ENCODE peak calls at places on chromosomes 11 and 22, in eight cellular contexts. H, G, I, M, K, S, R and X are unnamed samples.

GRCh38 chr22:44540756-44541670 is 43.0 kb upstream of the RTL6 start:
- DNase-seq in H (no peak), G (no peak), I (no peak), M (no peak), K (no peak), S (no peak), R (no peak), X (no peak)

GRCh38 chr11:128716231-128716630 is 22.4 kb downstream of the FLI1 start:
- DNase-seq in H (no peak), G (no peak), I (no peak), M (peak), K (no peak), S (no peak), R (no peak), X (no peak)

GRCh38 chr11:64430570-64430969 is 71.6 kb downstream of the RPS6KA4 start:
- DNase-seq in H (no peak), G (no peak), I (no peak), M (no peak), K (no peak), S (no peak), R (no peak), X (no peak)

GRCh38 chr11:125797641-125798040 is 9.7 kb downstream of the PATE3 start:
- DNase-seq in H (no peak), G (no peak), I (no peak), M (no peak), K (no peak), S (peak), R (no peak), X (no peak)

GRCh38 chr22:49657275-49657973 is 170.2 kb downstream of the BRD1 start:
- DNase-seq in H (peak), G (no peak), I (peak), M (no peak), K (peak), S (no peak), R (peak), X (no peak)

GRCh38 chr11:119356349-119357031 is 10.0 kb upstream of the MFRP start:
- DNase-seq in H (peak), G (peak), I (peak), M (peak), K (peak), S (peak), R (peak), X (no peak)

GRCh38 chr11:45457649-45458048 is 171.5 kb upstream of the SYT13 start:
- DNase-seq in H (no peak), G (no peak), I (no peak), M (peak), K (no peak), S (no peak), R (no peak), X (peak)

GRCh38 chr22:22520667-22521602 is 865 bp upstream of the ZNF280A start:
- DNase-seq in H (no peak), G (no peak), I (no peak), M (no peak), K (no peak), S (no peak), R (peak), X (no peak)

GRCh38 chr11:74684661-74685060 is 46.6 kb downstream of the CHRDL2 start:
- DNase-seq in H (peak), G (no peak), I (no peak), M (no peak), K (no peak), S (no peak), R (no peak), X (no peak)

GRCh38 chr22:21927174-21927823 is 25.3 kb downstream of the PPM1F start:
- DNase-seq in H (no peak), G (no peak), I (no peak), M (no peak), K (no peak), S (no peak), R (no peak), X (no peak)

GRCh38 chr11:14386895-14387480 is 28.0 kb upstream of the RRAS2 start:
- DNase-seq in H (no peak), G (peak), I (no peak), M (peak), K (no peak), S (peak), R (peak), X (no peak)

GRCh38 chr11:93541884-93542752 is 1.1 kb downstream of the SMCO4 start:
- DNase-seq in H (peak), G (peak), I (peak), M (peak), K (peak), S (peak), R (peak), X (no peak)

GRCh38 chr11:134560566-134561347 is 148.7 kb upstream of the B3GAT1 start:
- DNase-seq in H (no peak), G (peak), I (peak), M (no peak), K (no peak), S (no peak), R (no peak), X (no peak)

GRCh38 chr11:45374130-45374529 is 88.0 kb upstream of the SYT13 start:
- DNase-seq in H (no peak), G (no peak), I (no peak), M (no peak), K (no peak), S (no peak), R (no peak), X (no peak)

GRCh38 chr11:64437426-64437825 is 78.5 kb downstream of the RPS6KA4 start:
- DNase-seq in H (no peak), G (no peak), I (no peak), M (no peak), K (no peak), S (no peak), R (no peak), X (peak)

GRCh38 chr22:25156736-25157135 is 42.9 kb upstream of the CRYBB3 start:
- DNase-seq in H (no peak), G (no peak), I (no peak), M (no peak), K (no peak), S (no peak), R (no peak), X (no peak)

GRCh38 chr22:33073989-33074391 is 15.8 kb upstream of the SYN3 start:
- DNase-seq in H (no peak), G (no peak), I (no peak), M (no peak), K (no peak), S (no peak), R (no peak), X (peak)

GRCh38 chr22:40721266-40721665 is 42.0 kb downstream of the MCHR1 start:
- DNase-seq in H (no peak), G (peak), I (no peak), M (peak), K (no peak), S (peak), R (no peak), X (no peak)

GRCh38 chr11:121473064-121473777 is 20.5 kb upstream of the SORL1-AS1 start:
- DNase-seq in H (no peak), G (no peak), I (no peak), M (peak), K (no peak), S (no peak), R (no peak), X (no peak)

GRCh38 chr11:121469910-121470309 is 17.1 kb upstream of the SORL1-AS1 start:
- DNase-seq in H (no peak), G (no peak), I (no peak), M (no peak), K (no peak), S (no peak), R (no peak), X (no peak)

GRCh38 chr11:121472310-121472709 is 19.5 kb upstream of the SORL1-AS1 start:
- DNase-seq in H (no peak), G (no peak), I (no peak), M (no peak), K (no peak), S (no peak), R (no peak), X (no peak)

GRCh38 chr11:121467965-121468364 is 15.2 kb upstream of the SORL1-AS1 start:
- DNase-seq in H (peak), G (no peak), I (peak), M (no peak), K (no peak), S (no peak), R (no peak), X (no peak)

GRCh38 chr11:121471167-121471566 is 18.4 kb upstream of the SORL1-AS1 start:
- DNase-seq in H (no peak), G (no peak), I (no peak), M (no peak), K (no peak), S (no peak), R (no peak), X (no peak)
- TF ChIP-seq CTCF in H (no peak), G (no peak), I (no peak), M (no peak), K (no peak), S (no peak), R (no peak), X (no peak)

GRCh38 chr11:43903086-43903485 is 22.5 kb downstream of the ALKBH3 start:
- DNase-seq in H (no peak), G (no peak), I (no peak), M (no peak), K (no peak), S (no peak), R (no peak), X (no peak)
- H3K27ac ChIP-seq in H (no peak), G (no peak), I (no peak), M (no peak), K (no peak), S (no peak), R (no peak), X (no peak)

GRCh38 chr22:27982106-27982505 is 63.0 kb upstream of the PITPNB start:
- DNase-seq in H (no peak), G (no peak), I (no peak), M (no peak), K (no peak), S (peak), R (no peak), X (no peak)

GRCh38 chr22:27978317-27978716 is 59.3 kb upstream of the PITPNB start:
- DNase-seq in H (no peak), G (no peak), I (no peak), M (no peak), K (no peak), S (no peak), R (no peak), X (no peak)

GRCh38 chr22:27978875-27979274 is 59.8 kb upstream of the PITPNB start:
- DNase-seq in H (no peak), G (no peak), I (no peak), M (no peak), K (no peak), S (no peak), R (no peak), X (no peak)

GRCh38 chr22:27982630-27983180 is 63.6 kb upstream of the PITPNB start:
- DNase-seq in H (no peak), G (no peak), I (no peak), M (no peak), K (no peak), S (peak), R (no peak), X (no peak)

GRCh38 chr22:27980424-27981148 is 61.5 kb upstream of the PITPNB start:
- DNase-seq in H (no peak), G (peak), I (no peak), M (no peak), K (no peak), S (peak), R (no peak), X (no peak)
- TF ChIP-seq CTCF in H (no peak), G (no peak), I (no peak), M (no peak), K (no peak), S (no peak), R (no peak), X (no peak)

DNA sequence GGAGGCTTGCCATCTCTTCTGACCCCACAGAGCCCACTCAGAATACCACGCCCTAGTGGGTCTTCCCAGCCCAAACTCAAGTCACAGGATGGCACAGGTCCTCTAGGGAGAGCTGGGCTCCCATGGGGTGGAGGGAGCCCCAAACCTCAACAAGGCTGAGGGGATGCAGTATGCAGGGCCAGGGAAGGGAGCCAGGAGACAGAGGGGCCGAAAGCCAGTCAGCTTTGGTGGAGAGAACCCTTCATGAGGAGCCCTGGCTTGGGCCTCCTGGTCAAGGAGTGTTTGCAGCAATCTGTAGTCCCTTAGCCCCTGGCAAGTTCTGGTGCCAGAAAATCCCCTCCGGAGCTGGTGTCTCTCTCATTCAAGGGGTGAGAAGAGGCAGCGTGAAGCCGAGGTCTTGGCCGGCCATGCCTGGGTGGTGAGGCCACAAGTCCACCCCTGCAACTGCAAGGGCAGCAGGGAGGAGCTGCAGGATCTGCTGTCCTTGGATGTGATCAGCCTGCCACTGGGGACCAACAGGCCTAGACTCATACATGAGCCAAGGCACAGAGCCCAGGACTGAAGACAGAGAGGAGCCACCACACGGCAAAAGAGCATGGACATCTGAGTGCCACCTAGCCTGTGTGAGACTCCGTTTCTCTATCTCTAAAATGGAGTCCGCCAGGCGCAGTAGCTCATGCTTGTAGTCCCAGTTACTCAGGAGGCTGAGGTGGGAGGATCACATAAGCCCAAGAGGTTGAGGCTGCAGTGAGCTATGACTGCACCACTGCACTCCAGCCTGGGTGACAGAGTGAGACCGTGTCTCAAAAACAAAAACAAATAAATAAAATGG is 24.1 kb downstream of the NEAT1 start:
- DNase-seq in H (peak), G (no peak), I (peak), M (peak), K (peak), S (no peak), R (peak), X (no peak)
- H3K27ac ChIP-seq in H (peak), G (no peak), I (peak), M (no peak), K (peak), S (no peak), R (peak), X (peak)

GRCh38 chr11:6321961-6322362 is 1.7 kb upstream of the CAVIN3 start:
- DNase-seq in H (no peak), G (peak), I (no peak), M (peak), K (no peak), S (no peak), R (no peak), X (peak)

GRCh38 chr11:6321356-6321755 is 1.1 kb upstream of the CAVIN3 start:
- DNase-seq in H (no peak), G (no peak), I (no peak), M (no peak), K (no peak), S (no peak), R (no peak), X (no peak)

GRCh38 chr11:6320411-6321207 is at the start of gene CAVIN3:
- DNase-seq in H (peak), G (peak), I (peak), M (peak), K (peak), S (peak), R (peak), X (peak)

GRCh38 chr11:6319001-6319878 is 1.1 kb downstream of the CAVIN3 start:
- DNase-seq in H (peak), G (peak), I (peak), M (peak), K (peak), S (peak), R (peak), X (no peak)

GRCh38 chr11:6319879-6320410 is 356 bp downstream of the CAVIN3 start:
- DNase-seq in H (peak), G (peak), I (peak), M (peak), K (peak), S (peak), R (peak), X (peak)
- TF ChIP-seq CTCF in H (no peak), G (no peak), I (no peak), M (no peak), K (no peak), S (no peak), R (no peak), X (no peak)

GRCh38 chr11:270451-271208 is 7.6 kb upstream of the NLRP6 start:
- DNase-seq in H (no peak), G (no peak), I (no peak), M (no peak), K (peak), S (peak), R (no peak), X (no peak)

GRCh38 chr11:272195-272930 is 5.8 kb upstream of the NLRP6 start:
- DNase-seq in H (no peak), G (no peak), I (no peak), M (no peak), K (no peak), S (peak), R (no peak), X (no peak)

GRCh38 chr11:272931-273198 is 5.3 kb upstream of the NLRP6 start:
- DNase-seq in H (no peak), G (no peak), I (no peak), M (no peak), K (no peak), S (no peak), R (no peak), X (no peak)

GRCh38 chr11:269146-269890 is 8.9 kb upstream of the NLRP6 start:
- DNase-seq in H (no peak), G (no peak), I (peak), M (no peak), K (no peak), S (peak), R (no peak), X (no peak)

GRCh38 chr11:271316-271715 is 6.9 kb upstream of the NLRP6 start:
- DNase-seq in H (no peak), G (no peak), I (no peak), M (no peak), K (peak), S (peak), R (no peak), X (no peak)
- H3K27ac ChIP-seq in H (no peak), G (no peak), I (no peak), M (no peak), K (no peak), S (no peak), R (no peak), X (no peak)

GRCh38 chr22:27405672-27406388 is 395.7 kb downstream of the MN1 start:
- DNase-seq in H (no peak), G (peak), I (peak), M (peak), K (peak), S (peak), R (peak), X (peak)
- TF ChIP-seq CTCF in H (peak), G (peak), I (peak), M (peak), K (peak), S (peak), R (peak), X (peak)

DNA sequence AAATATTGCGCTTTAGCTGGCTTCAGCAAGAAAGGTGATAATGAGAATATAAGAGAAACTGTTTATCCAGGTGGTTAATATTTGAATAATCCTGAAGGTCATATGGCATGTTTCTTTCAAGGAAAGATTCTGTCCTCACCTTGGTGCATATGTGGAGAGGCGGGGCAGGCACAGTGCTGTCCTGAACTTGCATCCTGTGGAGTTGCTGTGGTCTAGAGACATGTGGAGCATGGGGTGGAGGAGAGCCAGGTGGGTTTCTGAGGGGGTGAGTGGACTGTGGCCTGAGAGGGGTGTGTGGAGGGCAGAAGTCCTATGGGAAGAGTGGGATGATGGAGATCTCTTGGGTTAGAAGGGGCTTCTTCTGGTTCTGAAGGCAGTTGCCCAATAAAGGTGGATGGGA is 65.5 kb downstream of the GRIK4 start:
- DNase-seq in H (no peak), G (no peak), I (no peak), M (no peak), K (no peak), S (no peak), R (no peak), X (no peak)
- H3K27ac ChIP-seq in H (no peak), G (no peak), I (no peak), M (no peak), K (no peak), S (no peak), R (no peak), X (no peak)

DNA sequence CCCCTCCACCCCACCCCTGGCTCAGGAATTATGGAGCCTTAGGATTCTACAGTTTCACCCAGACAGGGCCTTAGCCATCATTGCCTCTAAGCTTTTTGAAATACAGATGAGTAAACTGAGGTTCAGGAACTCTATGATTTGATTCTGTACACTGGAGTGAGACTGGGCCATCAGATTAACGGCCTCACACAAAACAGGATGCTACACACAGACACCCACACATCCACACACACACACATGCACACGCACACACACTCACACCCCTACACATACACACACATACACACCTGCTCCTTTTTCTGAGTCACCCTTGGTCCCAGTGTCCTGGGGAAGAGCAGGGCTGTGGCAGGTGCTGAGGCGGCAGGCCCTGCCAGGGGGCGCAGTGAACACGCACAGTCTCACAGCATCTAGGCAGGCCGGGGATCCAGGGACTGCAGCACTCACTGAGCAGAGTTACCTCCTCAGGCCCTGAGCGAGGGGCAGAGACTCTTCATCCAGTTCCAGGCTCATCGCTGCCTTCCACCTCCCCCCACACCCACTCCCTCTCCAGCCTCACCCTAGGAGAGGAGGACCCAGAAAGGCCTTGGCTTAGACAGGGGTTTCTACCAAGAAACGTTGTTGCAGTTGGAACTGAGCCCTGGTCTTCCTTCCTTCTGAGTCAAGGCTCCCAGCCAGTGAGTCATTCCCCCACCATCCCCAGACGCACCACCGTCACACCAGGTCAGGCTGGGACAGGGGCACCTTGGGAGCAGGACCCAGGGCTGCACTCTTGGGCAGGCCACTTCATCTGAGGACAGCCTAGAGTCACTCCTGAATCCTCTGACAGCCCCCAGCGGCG is 89.8 kb upstream of the PARVA start:
- DNase-seq in H (no peak), G (peak), I (peak), M (peak), K (no peak), S (peak), R (peak), X (peak)
- TF ChIP-seq CTCF in H (no peak), G (peak), I (no peak), M (peak), K (peak), S (peak), R (peak), X (peak)

DNA sequence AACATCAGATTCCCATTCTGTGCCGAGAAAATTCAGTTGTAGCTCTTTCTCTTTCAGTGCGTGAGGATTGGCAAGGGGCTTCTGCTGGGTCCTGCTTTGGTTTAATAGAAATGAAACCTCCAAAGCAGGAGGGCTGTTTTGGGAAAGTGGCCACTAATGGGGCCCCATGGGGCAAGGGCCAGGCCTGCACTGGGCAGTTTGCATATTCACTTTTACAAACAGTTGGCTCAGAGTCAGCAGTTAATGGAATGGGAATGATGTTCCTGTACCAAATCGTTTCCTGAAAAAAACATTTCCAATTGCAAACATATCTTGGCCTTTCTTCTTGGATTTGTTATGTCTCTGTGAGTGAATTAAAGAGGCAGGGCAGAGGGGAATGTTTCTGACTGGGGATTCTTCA is 92.1 kb downstream of the PARVA start:
- DNase-seq in H (no peak), G (no peak), I (no peak), M (peak), K (no peak), S (no peak), R (no peak), X (no peak)
- H3K27ac ChIP-seq in H (no peak), G (no peak), I (no peak), M (peak), K (peak), S (no peak), R (no peak), X (no peak)